ENCODE peak calls at places on chromosomes 4 and X, in ten cellular contexts. O, H, R, J, X, T, B, I, A and Q are unnamed samples.

GRCh38 chr4:184796906-184797305 is 28.9 kb downstream of the ACSL1 start:
- DNase-seq in O (no peak), H (peak; percentile 51), R (no peak), J (no peak), X (no peak), T (no peak), B (no peak), I (no peak), A (no peak), Q (no peak)

GRCh38 chrX:150935466-150935865 is 37.0 kb upstream of the CD99L2 start:
- DNase-seq in O (no peak), H (no peak), R (peak; percentile 74), J (peak; percentile 4), X (no peak), T (no peak), B (no peak), I (no peak), A (no peak), Q (no peak)

GRCh38 chr4:113468165-113469022 is 293.1 kb downstream of the CAMK2D start:
- DNase-seq in O (peak; percentile 62), H (no peak), R (peak; percentile 99), J (peak; percentile 100), X (peak; percentile 92), T (peak; percentile 69), B (peak; percentile 80), I (peak; percentile 82), A (no peak), Q (peak; percentile 55)

GRCh38 chrX:153725832-153726285 is 1.2 kb downstream of the ABCD1 start:
- DNase-seq in O (no peak), H (no peak), R (peak; percentile 36), J (no peak), X (peak; percentile 84), T (no peak), B (no peak), I (no peak), A (no peak), Q (no peak)

GRCh38 chrX:100645106-100645505 is 1.1 kb downstream of the SRPX2 start:
- DNase-seq in O (no peak), H (no peak), R (peak; percentile 55), J (no peak), X (no peak), T (no peak), B (no peak), I (no peak), A (no peak), Q (no peak)

GRCh38 chrX:154541896-154542722 is 4.5 kb downstream of the G6PD start:
- DNase-seq in O (no peak), H (peak; percentile 80), R (peak; percentile 79), J (peak; percentile 94), X (peak; percentile 93), T (peak; percentile 86), B (no peak), I (peak; percentile 75), A (no peak), Q (peak; percentile 73)

GRCh38 chrX:139758809-139759208 is 50.8 kb upstream of the MCF2 start:
- DNase-seq in O (no peak), H (no peak), R (no peak), J (no peak), X (no peak), T (no peak), B (no peak), I (no peak), A (no peak), Q (no peak)

GRCh38 chr4:118112647-118113046 is 78.4 kb downstream of the NDST3 start:
- DNase-seq in O (no peak), H (no peak), R (peak; percentile 10), J (no peak), X (no peak), T (no peak), B (no peak), I (no peak), A (no peak), Q (no peak)

GRCh38 chr4:142485452-142485851 is 360.6 kb downstream of the INPP4B start:
- DNase-seq in O (no peak), H (no peak), R (no peak), J (no peak), X (no peak), T (no peak), B (no peak), I (no peak), A (no peak), Q (no peak)

GRCh38 chr4:23631255-23631950 is 258.4 kb downstream of the PPARGC1A start:
- DNase-seq in O (no peak), H (no peak), R (no peak), J (no peak), X (no peak), T (no peak), B (peak; percentile 39), I (no peak), A (no peak), Q (no peak)

GRCh38 chrX:138986866-138987265 is 275.3 kb upstream of the FGF13 start:
- DNase-seq in O (no peak), H (no peak), R (peak; percentile 36), J (no peak), X (no peak), T (no peak), B (no peak), I (no peak), A (no peak), Q (no peak)

GRCh38 chrX:17405225-17405969 is 30.4 kb downstream of the NHS start:
- DNase-seq in O (no peak), H (no peak), R (peak; percentile 58), J (no peak), X (no peak), T (no peak), B (no peak), I (no peak), A (no peak), Q (no peak)
- H3K27me3 ChIP-seq in O (no peaks in the 10 kb centered on the region), H (no peaks in the 10 kb centered on the region), R (no peaks in the 10 kb centered on the region), J (no peaks in the 10 kb centered on the region), X (no peaks in the 10 kb centered on the region), T (peaks cover 4% of the 10 kb centered on the region), B (no peaks in the 10 kb centered on the region), I (no peaks in the 10 kb centered on the region), A (peaks cover 10% of the 10 kb centered on the region), Q (no peaks in the 10 kb centered on the region)

GRCh38 chr4:138312536-138312911 is 70.4 kb upstream of the SLC7A11 start:
- DNase-seq in O (no peak), H (no peak), R (no peak), J (no peak), X (no peak), T (no peak), B (no peak), I (no peak), A (no peak), Q (no peak)
- H3K27ac ChIP-seq in O (no peak overlapping the region), H (no peak overlapping the region), R (no peak overlapping the region), J (no peak overlapping the region), X (no peak overlapping the region), T (no peak overlapping the region), B (no peak overlapping the region), I (no peak overlapping the region), A (no peak overlapping the region), Q (no peak overlapping the region)

GRCh38 chrX:72137846-72138455 is 6.2 kb upstream of the RTL5 start:
- DNase-seq in O (no peak), H (no peak), R (no peak), J (no peak), X (no peak), T (no peak), B (no peak), I (no peak), A (peak; percentile 56), Q (no peak)

GRCh38 chrX:72142931-72143709 is 11.4 kb upstream of the RTL5 start:
- DNase-seq in O (no peak), H (no peak), R (no peak), J (no peak), X (no peak), T (no peak), B (no peak), I (no peak), A (no peak), Q (no peak)

GRCh38 chrX:72142094-72142843 is 10.6 kb upstream of the RTL5 start:
- DNase-seq in O (peak; percentile 78), H (no peak), R (no peak), J (no peak), X (no peak), T (no peak), B (no peak), I (no peak), A (peak; percentile 80), Q (no peak)

GRCh38 chrX:72141372-72142004 is 9.8 kb upstream of the RTL5 start:
- DNase-seq in O (no peak), H (no peak), R (no peak), J (no peak), X (no peak), T (no peak), B (no peak), I (no peak), A (no peak), Q (no peak)

DNA sequence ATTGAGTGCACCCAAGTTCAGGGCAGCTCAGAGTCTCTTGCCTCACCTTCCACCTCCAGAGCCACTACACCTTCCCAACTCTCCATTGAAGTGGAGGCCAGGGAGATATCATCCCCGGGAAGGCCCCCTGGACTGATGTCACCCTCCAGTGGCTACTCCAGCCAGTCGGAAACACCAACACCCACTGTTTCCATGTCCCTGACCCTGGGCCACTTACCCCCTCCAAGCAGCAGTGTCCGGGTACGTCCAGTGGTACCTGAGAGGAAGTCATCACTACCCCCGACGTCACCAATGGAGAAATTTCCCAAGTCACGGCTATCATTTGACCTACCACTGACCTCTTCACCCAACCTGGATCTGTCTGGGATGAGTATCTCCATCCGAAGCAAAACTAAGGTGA is 7.8 kb upstream of the RTL5 start:
- DNase-seq in O (no peak), H (no peak), R (no peak), J (no peak), X (no peak), T (no peak), B (no peak), I (no peak), A (no peak), Q (no peak)
- H3K27me3 ChIP-seq in O (no peaks in the 10 kb centered on the region), H (no peaks in the 10 kb centered on the region), R (no peaks in the 10 kb centered on the region), J (no peaks in the 10 kb centered on the region), X (no peaks in the 10 kb centered on the region), T (peaks cover 5% of the 10 kb centered on the region), B (no peaks in the 10 kb centered on the region), I (no peaks in the 10 kb centered on the region), A (peaks cover 13% of the 10 kb centered on the region), Q (no peaks in the 10 kb centered on the region)

DNA sequence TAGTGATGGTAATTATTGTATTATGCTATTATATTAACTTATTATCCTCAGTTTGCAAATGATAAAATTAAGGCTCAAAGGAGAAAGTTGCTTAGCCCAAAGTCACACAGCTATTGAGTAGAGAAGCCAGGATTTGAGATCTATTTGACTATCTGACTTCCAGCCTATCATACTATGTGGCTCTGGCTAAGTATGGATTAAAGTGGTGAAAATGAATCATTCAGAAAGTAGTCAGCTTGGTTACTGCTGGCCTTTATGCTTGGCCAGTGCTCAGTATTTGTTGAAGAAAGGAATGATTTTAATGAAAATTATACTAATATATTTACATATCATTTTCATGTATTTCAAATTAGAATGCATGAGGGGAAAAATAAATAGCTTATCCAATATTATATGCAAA is 219.8 kb downstream of the SHROOM3 start:
- DNase-seq in O (no peak), H (no peak), R (peak; percentile 53), J (no peak), X (no peak), T (no peak), B (no peak), I (no peak), A (no peak), Q (no peak)
- H3K27ac ChIP-seq in O (no peak overlapping the region), H (no peak overlapping the region), R (no peak overlapping the region), J (no peak overlapping the region), X (peak overlapping the region; percentile 33), T (no peak overlapping the region), B (no peak overlapping the region), I (no peak overlapping the region), A (no peak overlapping the region), Q (no peak overlapping the region)